ENCODE peak calls at places on chromosomes 7 and 10, in seven cellular contexts. One of them, this sample, is unnamed.

GRCh38 chr7:141231018-141231792 is 157.3 kb downstream of the TMEM178B start:
- DNase-seq in pancreas: no peak
- DNase-seq in GM23248: peak; percentile 10
- DNase-seq in CD8-positive, alpha-beta T cell: no peak
- DNase-seq in CD4-positive, alpha-beta memory T cell: no peak
- DNase-seq in tibial artery: no peak
- DNase-seq in mesendoderm: peak; percentile 79
- DNase-seq in this sample: no peak

GRCh38 chr10:43821103-43821502 is 172.4 kb upstream of the ZNF32 start:
- DNase-seq in pancreas: no peak
- DNase-seq in GM23248: peak; percentile 15
- DNase-seq in CD8-positive, alpha-beta T cell: no peak
- DNase-seq in CD4-positive, alpha-beta memory T cell: no peak
- DNase-seq in tibial artery: no peak
- DNase-seq in mesendoderm: no peak
- DNase-seq in this sample: no peak

GRCh38 chr7:16271990-16272665 is 149.2 kb downstream of the CRPPA start:
- DNase-seq in pancreas: no peak
- DNase-seq in GM23248: peak; percentile 55
- DNase-seq in CD8-positive, alpha-beta T cell: no peak
- DNase-seq in CD4-positive, alpha-beta memory T cell: no peak
- DNase-seq in tibial artery: no peak
- DNase-seq in mesendoderm: peak; percentile 95
- DNase-seq in this sample: no peak

GRCh38 chr10:131200856-131201470 is 110.6 kb downstream of the TCERG1L start:
- DNase-seq in pancreas: peak; percentile 23
- DNase-seq in GM23248: no peak
- DNase-seq in CD8-positive, alpha-beta T cell: no peak
- DNase-seq in CD4-positive, alpha-beta memory T cell: no peak
- DNase-seq in tibial artery: peak; percentile 52
- DNase-seq in mesendoderm: no peak
- DNase-seq in this sample: peak; percentile 33

GRCh38 chr10:12191715-12192114 is 4.0 kb downstream of the NUDT5 start:
- DNase-seq in pancreas: no peak
- DNase-seq in GM23248: peak; percentile 27
- DNase-seq in CD8-positive, alpha-beta T cell: no peak
- DNase-seq in CD4-positive, alpha-beta memory T cell: no peak
- DNase-seq in tibial artery: no peak
- DNase-seq in mesendoderm: no peak
- DNase-seq in this sample: no peak

GRCh38 chr7:26861050-26861449 is 3.3 kb downstream of the SKAP2 start:
- DNase-seq in pancreas: no peak
- DNase-seq in GM23248: no peak
- DNase-seq in CD8-positive, alpha-beta T cell: no peak
- DNase-seq in CD4-positive, alpha-beta memory T cell: no peak
- DNase-seq in tibial artery: no peak
- DNase-seq in mesendoderm: no peak
- DNase-seq in this sample: no peak

GRCh38 chr10:130784326-130784725 is 527.2 kb downstream of the TCERG1L start:
- DNase-seq in pancreas: no peak
- DNase-seq in GM23248: no peak
- DNase-seq in CD8-positive, alpha-beta T cell: no peak
- DNase-seq in CD4-positive, alpha-beta memory T cell: no peak
- DNase-seq in tibial artery: no peak
- DNase-seq in mesendoderm: no peak
- DNase-seq in this sample: no peak

GRCh38 chr10:63273575-63273974 is 140.4 kb downstream of the NRBF2 start:
- DNase-seq in pancreas: no peak
- DNase-seq in GM23248: no peak
- DNase-seq in CD8-positive, alpha-beta T cell: no peak
- DNase-seq in CD4-positive, alpha-beta memory T cell: no peak
- DNase-seq in tibial artery: no peak
- DNase-seq in mesendoderm: no peak
- DNase-seq in this sample: no peak

GRCh38 chr7:322111-322671 is 32.2 kb downstream of the FOXL3 start:
- DNase-seq in pancreas: peak; percentile 100
- DNase-seq in GM23248: peak; percentile 66
- DNase-seq in CD8-positive, alpha-beta T cell: peak; percentile 76
- DNase-seq in CD4-positive, alpha-beta memory T cell: peak; percentile 72
- DNase-seq in tibial artery: no peak
- DNase-seq in mesendoderm: peak; percentile 52
- DNase-seq in this sample: peak; percentile 43

GRCh38 chr10:58152698-58153263 is 114.9 kb downstream of the IPMK start:
- DNase-seq in pancreas: no peak
- DNase-seq in GM23248: peak; percentile 74
- DNase-seq in CD8-positive, alpha-beta T cell: no peak
- DNase-seq in CD4-positive, alpha-beta memory T cell: no peak
- DNase-seq in tibial artery: no peak
- DNase-seq in mesendoderm: peak; percentile 84
- DNase-seq in this sample: no peak

GRCh38 chr10:92242910-92243671 is 47.8 kb downstream of the CPEB3 start:
- DNase-seq in pancreas: peak; percentile 62
- DNase-seq in GM23248: peak; percentile 11
- DNase-seq in CD8-positive, alpha-beta T cell: no peak
- DNase-seq in CD4-positive, alpha-beta memory T cell: peak; percentile 38
- DNase-seq in tibial artery: peak; percentile 68
- DNase-seq in mesendoderm: peak; percentile 87
- DNase-seq in this sample: peak; percentile 37

GRCh38 chr10:27252267-27253000 is 11.8 kb upstream of the ACBD5 start:
- DNase-seq in pancreas: peak; percentile 92
- DNase-seq in GM23248: peak; percentile 70
- DNase-seq in CD8-positive, alpha-beta T cell: peak; percentile 58
- DNase-seq in CD4-positive, alpha-beta memory T cell: peak; percentile 74
- DNase-seq in tibial artery: no peak
- DNase-seq in mesendoderm: peak; percentile 78
- DNase-seq in this sample: no peak

GRCh38 chr10:71750124-71750841 is 23.0 kb downstream of the VSIR start:
- DNase-seq in pancreas: no peak
- DNase-seq in GM23248: no peak
- DNase-seq in CD8-positive, alpha-beta T cell: no peak
- DNase-seq in CD4-positive, alpha-beta memory T cell: no peak
- DNase-seq in tibial artery: no peak
- DNase-seq in mesendoderm: no peak
- DNase-seq in this sample: no peak

GRCh38 chr10:132948351-132948750 is 6.0 kb upstream of the CFAP46 start:
- DNase-seq in pancreas: no peak
- DNase-seq in GM23248: no peak
- DNase-seq in CD8-positive, alpha-beta T cell: no peak
- DNase-seq in CD4-positive, alpha-beta memory T cell: no peak
- DNase-seq in tibial artery: no peak
- DNase-seq in mesendoderm: no peak
- DNase-seq in this sample: no peak

GRCh38 chr7:128830231-128831177 is at the start of gene FLNC:
- DNase-seq in pancreas: peak; percentile 83
- DNase-seq in GM23248: peak; percentile 88
- DNase-seq in CD8-positive, alpha-beta T cell: no peak
- DNase-seq in CD4-positive, alpha-beta memory T cell: no peak
- DNase-seq in tibial artery: peak; percentile 80
- DNase-seq in mesendoderm: peak; percentile 65
- DNase-seq in this sample: peak; percentile 63

GRCh38 chr7:76044375-76044774 is 3.4 kb downstream of the STYXL1 start:
- DNase-seq in pancreas: no peak
- DNase-seq in GM23248: no peak
- DNase-seq in CD8-positive, alpha-beta T cell: no peak
- DNase-seq in CD4-positive, alpha-beta memory T cell: no peak
- DNase-seq in tibial artery: no peak
- DNase-seq in mesendoderm: no peak
- DNase-seq in this sample: no peak

GRCh38 chr10:97582169-97582568 is 2.0 kb upstream of the HOGA1 start:
- DNase-seq in pancreas: no peak
- DNase-seq in GM23248: no peak
- DNase-seq in CD8-positive, alpha-beta T cell: no peak
- DNase-seq in CD4-positive, alpha-beta memory T cell: no peak
- DNase-seq in tibial artery: no peak
- DNase-seq in mesendoderm: no peak
- DNase-seq in this sample: no peak

GRCh38 chr7:143355450-143356385 is 6.8 kb downstream of the FAM131B start:
- DNase-seq in pancreas: no peak
- DNase-seq in GM23248: no peak
- DNase-seq in CD8-positive, alpha-beta T cell: no peak
- DNase-seq in CD4-positive, alpha-beta memory T cell: no peak
- DNase-seq in tibial artery: no peak
- DNase-seq in mesendoderm: peak; percentile 40
- DNase-seq in this sample: no peak

GRCh38 chr7:44977304-44977858 is 1.4 kb downstream of the MYO1G start:
- DNase-seq in pancreas: peak; percentile 45
- DNase-seq in GM23248: peak; percentile 35
- DNase-seq in CD8-positive, alpha-beta T cell: peak; percentile 37
- DNase-seq in CD4-positive, alpha-beta memory T cell: peak; percentile 89
- DNase-seq in tibial artery: no peak
- DNase-seq in mesendoderm: no peak
- DNase-seq in this sample: no peak
- H3K27ac ChIP-seq in pancreas: no peak overlapping the region
- H3K27ac ChIP-seq in GM23248: no peak overlapping the region
- H3K27ac ChIP-seq in CD8-positive, alpha-beta T cell: peak overlapping the region; percentile 78
- H3K27ac ChIP-seq in CD4-positive, alpha-beta memory T cell: peak overlapping the region; percentile 85
- H3K27ac ChIP-seq in tibial artery: no peak overlapping the region
- H3K27ac ChIP-seq in mesendoderm: no peak overlapping the region
- H3K27ac ChIP-seq in this sample: no peak overlapping the region

DNA sequence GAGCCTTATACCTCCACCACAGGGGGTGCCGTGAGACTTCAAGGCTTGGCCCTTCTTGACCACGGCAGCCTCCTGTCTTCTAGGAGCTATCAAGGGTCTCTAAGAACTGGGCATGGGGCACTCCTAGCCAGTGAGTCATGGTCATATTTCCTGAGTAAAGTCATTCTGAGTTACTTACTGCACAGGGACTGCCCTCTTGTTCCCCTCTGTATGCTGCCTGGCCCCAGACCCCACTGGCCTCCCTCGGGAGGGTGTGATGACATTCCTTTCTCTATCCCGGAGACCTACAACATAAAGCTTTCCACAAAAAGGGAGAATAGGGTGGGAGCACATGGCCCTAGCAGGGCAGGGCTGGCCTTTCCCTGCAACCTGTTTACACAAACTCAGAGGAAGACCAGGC is 21.4 kb downstream of the DPCD start:
- DNase-seq in pancreas: no peak
- DNase-seq in GM23248: no peak
- DNase-seq in CD8-positive, alpha-beta T cell: no peak
- DNase-seq in CD4-positive, alpha-beta memory T cell: no peak
- DNase-seq in tibial artery: no peak
- DNase-seq in mesendoderm: no peak
- DNase-seq in this sample: peak; percentile 32
- H3K27me3 ChIP-seq in pancreas: no peaks in the 10 kb centered on the region
- H3K27me3 ChIP-seq in GM23248: no peaks in the 10 kb centered on the region
- H3K27me3 ChIP-seq in CD8-positive, alpha-beta T cell: no peaks in the 10 kb centered on the region
- H3K27me3 ChIP-seq in CD4-positive, alpha-beta memory T cell: no peaks in the 10 kb centered on the region
- H3K27me3 ChIP-seq in tibial artery: no peaks in the 10 kb centered on the region
- H3K27me3 ChIP-seq in mesendoderm: no peaks in the 10 kb centered on the region
- H3K27me3 ChIP-seq in this sample: no peaks in the 10 kb centered on the region

GRCh38 chr7:140062118-140062527 is 628 bp downstream of the PARP12 start:
- DNase-seq in pancreas: peak; percentile 69
- DNase-seq in GM23248: peak; percentile 38
- DNase-seq in CD8-positive, alpha-beta T cell: peak; percentile 29
- DNase-seq in CD4-positive, alpha-beta memory T cell: peak; percentile 78
- DNase-seq in tibial artery: no peak
- DNase-seq in mesendoderm: no peak
- DNase-seq in this sample: peak; percentile 32

GRCh38 chr7:140060243-140060630 is 2.5 kb downstream of the PARP12 start:
- DNase-seq in pancreas: no peak
- DNase-seq in GM23248: no peak
- DNase-seq in CD8-positive, alpha-beta T cell: no peak
- DNase-seq in CD4-positive, alpha-beta memory T cell: no peak
- DNase-seq in tibial artery: no peak
- DNase-seq in mesendoderm: no peak
- DNase-seq in this sample: peak; percentile 28

GRCh38 chr7:140061607-140061930 is 1.2 kb downstream of the PARP12 start:
- DNase-seq in pancreas: no peak
- DNase-seq in GM23248: no peak
- DNase-seq in CD8-positive, alpha-beta T cell: no peak
- DNase-seq in CD4-positive, alpha-beta memory T cell: no peak
- DNase-seq in tibial artery: no peak
- DNase-seq in mesendoderm: no peak
- DNase-seq in this sample: peak; percentile 37

GRCh38 chr7:140060788-140061606 is 1.8 kb downstream of the PARP12 start:
- DNase-seq in pancreas: peak; percentile 68
- DNase-seq in GM23248: no peak
- DNase-seq in CD8-positive, alpha-beta T cell: no peak
- DNase-seq in CD4-positive, alpha-beta memory T cell: no peak
- DNase-seq in tibial artery: no peak
- DNase-seq in mesendoderm: no peak
- DNase-seq in this sample: no peak

GRCh38 chr7:140062528-140063299 is at the start of gene PARP12:
- DNase-seq in pancreas: peak; percentile 95
- DNase-seq in GM23248: peak; percentile 91
- DNase-seq in CD8-positive, alpha-beta T cell: peak; percentile 78
- DNase-seq in CD4-positive, alpha-beta memory T cell: peak; percentile 89
- DNase-seq in tibial artery: peak; percentile 91
- DNase-seq in mesendoderm: peak; percentile 74
- DNase-seq in this sample: peak; percentile 89
- H3K27ac ChIP-seq in pancreas: peak within 1 kb of the TSS; percentile 93
- H3K27ac ChIP-seq in GM23248: peak within 1 kb of the TSS; percentile 16
- H3K27ac ChIP-seq in CD8-positive, alpha-beta T cell: peak within 1 kb of the TSS; percentile 82
- H3K27ac ChIP-seq in CD4-positive, alpha-beta memory T cell: peak within 1 kb of the TSS; percentile 84
- H3K27ac ChIP-seq in tibial artery: peak within 1 kb of the TSS; percentile 88
- H3K27ac ChIP-seq in mesendoderm: no peak within 1 kb of the TSS
- H3K27ac ChIP-seq in this sample: peak within 1 kb of the TSS; percentile 64

DNA sequence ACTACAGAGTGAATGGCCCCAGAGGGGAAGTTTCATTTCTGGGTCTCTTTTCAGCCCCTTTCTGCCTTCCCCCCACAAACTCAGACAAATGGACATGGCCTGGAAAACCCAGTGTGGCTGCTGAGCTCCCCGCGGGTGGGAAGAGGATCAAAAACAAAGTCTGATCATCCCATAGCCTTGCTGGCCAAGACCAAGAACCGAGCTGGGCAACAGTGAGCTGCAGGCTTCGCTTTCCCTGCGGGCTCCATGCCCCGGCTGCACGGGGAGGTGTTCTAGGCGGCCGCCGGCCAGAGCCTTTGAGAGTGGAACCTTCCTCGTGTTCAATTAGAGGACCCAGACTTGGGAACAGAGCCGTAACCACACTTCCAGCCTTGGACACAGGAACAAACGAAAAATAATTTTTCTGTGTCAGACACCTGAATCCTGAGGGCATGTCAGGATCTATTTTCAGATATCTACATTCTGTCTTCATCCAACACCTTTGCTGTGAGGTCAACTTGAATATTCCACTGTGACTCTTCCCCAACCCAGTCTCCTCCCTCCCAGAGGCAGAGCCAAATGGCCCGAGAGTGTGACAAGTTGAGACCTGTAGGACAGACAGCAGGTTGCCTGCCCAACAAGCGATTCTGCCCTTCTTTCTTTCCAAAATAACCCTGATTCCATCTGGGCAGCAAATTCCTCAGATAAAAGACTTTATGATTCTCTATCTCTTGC is 26.0 kb downstream of the WDR86 start:
- DNase-seq in pancreas: peak; percentile 39
- DNase-seq in GM23248: no peak
- DNase-seq in CD8-positive, alpha-beta T cell: no peak
- DNase-seq in CD4-positive, alpha-beta memory T cell: no peak
- DNase-seq in tibial artery: no peak
- DNase-seq in mesendoderm: no peak
- DNase-seq in this sample: no peak
- H3K27me3 ChIP-seq in pancreas: no peaks in the 10 kb centered on the region
- H3K27me3 ChIP-seq in GM23248: peaks cover 28% of the 10 kb centered on the region
- H3K27me3 ChIP-seq in CD8-positive, alpha-beta T cell: peaks cover 6% of the 10 kb centered on the region
- H3K27me3 ChIP-seq in CD4-positive, alpha-beta memory T cell: peaks cover 6% of the 10 kb centered on the region
- H3K27me3 ChIP-seq in tibial artery: peaks cover 14% of the 10 kb centered on the region
- H3K27me3 ChIP-seq in mesendoderm: peaks cover 11% of the 10 kb centered on the region
- H3K27me3 ChIP-seq in this sample: peaks cover 11% of the 10 kb centered on the region